ENCODE peak calls at places on chromosomes 6 and 20, in five cellular contexts. S is adipocyte, V is psoas muscle, W is heart left ventricle, O is cardiac muscle cell. T is an unnamed sample. For H3K36me3 and H3K27me3, the result is how much of the 10 kb centered on the place peaks cover.

GRCh38 chr6:108714012-108714773 is 134.0 kb upstream of the ARMC2 start:
- DNase-seq in S (peak), V (no peak), W (peak), O (peak), T (peak)

GRCh38 chr6:156110249-156110648 is 654.6 kb upstream of the NOX3 start:
- DNase-seq in S (no peak), V (no peak), W (no peak), O (no peak), T (no peak)

GRCh38 chr6:7086488-7086887 is 21.3 kb upstream of the RREB1 start:
- DNase-seq in S (no peak), V (peak), W (peak), O (peak), T (no peak)

GRCh38 chr6:79601020-79601609 is 30.0 kb upstream of the SH3BGRL2 start:
- DNase-seq in S (peak), V (no peak), W (no peak), O (peak), T (peak)

GRCh38 chr6:163491901-163492300 is 77.4 kb downstream of the QKI start:
- DNase-seq in S (no peak), V (no peak), W (no peak), O (no peak), T (no peak)

GRCh38 chr20:63553251-63553932 is 567 bp upstream of the FNDC11 start:
- DNase-seq in S (peak), V (peak), W (peak), O (peak), T (peak)

GRCh38 chr6:31791324-31792089 is 4.0 kb downstream of the VARS1 start:
- DNase-seq in S (peak), V (no peak), W (no peak), O (peak), T (no peak)

GRCh38 chr20:58605292-58606065 is 45.6 kb upstream of the STX16 start:
- DNase-seq in S (no peak), V (no peak), W (no peak), O (no peak), T (no peak)

GRCh38 chr20:15851576-15852075 is 721.6 kb downstream of the KIF16B start:
- DNase-seq in S (no peak), V (no peak), W (no peak), O (no peak), T (no peak)

GRCh38 chr6:7053125-7053784 is 54.5 kb upstream of the RREB1 start:
- DNase-seq in S (no peak), V (no peak), W (no peak), O (no peak), T (no peak)

GRCh38 chr6:53707108-53707897 is 41.7 kb upstream of the KLHL31 start:
- DNase-seq in S (no peak), V (no peak), W (no peak), O (no peak), T (no peak)

GRCh38 chr6:30714263-30714662 is 2.8 kb downstream of the MDC1 start:
- DNase-seq in S (no peak), V (no peak), W (no peak), O (no peak), T (no peak)

GRCh38 chr6:13238017-13238416 is 90.3 kb downstream of the TBC1D7 start:
- DNase-seq in S (no peak), V (no peak), W (no peak), O (no peak), T (no peak)

GRCh38 chr6:150617496-150618460 is 18.1 kb downstream of the PLEKHG1 start:
- DNase-seq in S (no peak), V (no peak), W (no peak), O (no peak), T (peak)

GRCh38 chr6:84074988-84075781 is 41.6 kb downstream of the MRAP2 start:
- DNase-seq in S (no peak), V (no peak), W (no peak), O (peak), T (peak)

GRCh38 chr20:20734475-20734948 is 22.1 kb upstream of the RALGAPA2 start:
- DNase-seq in S (no peak), V (no peak), W (no peak), O (no peak), T (no peak)

GRCh38 chr6:108793449-108794134 is 54.6 kb upstream of the ARMC2 start:
- DNase-seq in S (no peak), V (no peak), W (no peak), O (no peak), T (no peak)

GRCh38 chr6:169707772-169708171 is 5.8 kb downstream of the C6orf120 start:
- DNase-seq in S (no peak), V (no peak), W (no peak), O (no peak), T (no peak)
- H3K36me3 ChIP-seq in S (under half), V (under half), W (half or more), O (under half), T (under half)

DNA sequence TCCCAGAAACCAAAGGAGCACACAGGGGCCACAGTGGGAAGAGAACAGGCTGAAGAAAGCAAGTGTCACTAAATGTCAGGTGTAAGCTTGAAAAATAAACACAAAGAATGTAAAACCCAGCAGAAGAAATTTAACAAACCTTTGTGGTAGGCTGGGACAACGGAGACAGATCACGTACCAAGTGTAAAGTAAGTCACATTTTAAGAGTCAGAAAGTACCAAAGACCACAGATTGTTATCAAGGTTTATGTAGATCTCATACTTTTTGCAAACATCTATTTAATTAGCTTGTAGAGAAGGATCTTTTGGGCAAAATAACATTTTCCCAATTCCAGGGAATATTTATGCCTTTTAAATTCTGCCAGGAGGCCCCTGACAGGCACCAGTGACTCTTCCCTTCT is 1.6 kb downstream of the CLIC5 start:
- DNase-seq in S (no peak), V (no peak), W (no peak), O (no peak), T (no peak)
- H3K4me3 ChIP-seq in S (no peak), V (peak), W (peak), O (peak), T (no peak)

DNA sequence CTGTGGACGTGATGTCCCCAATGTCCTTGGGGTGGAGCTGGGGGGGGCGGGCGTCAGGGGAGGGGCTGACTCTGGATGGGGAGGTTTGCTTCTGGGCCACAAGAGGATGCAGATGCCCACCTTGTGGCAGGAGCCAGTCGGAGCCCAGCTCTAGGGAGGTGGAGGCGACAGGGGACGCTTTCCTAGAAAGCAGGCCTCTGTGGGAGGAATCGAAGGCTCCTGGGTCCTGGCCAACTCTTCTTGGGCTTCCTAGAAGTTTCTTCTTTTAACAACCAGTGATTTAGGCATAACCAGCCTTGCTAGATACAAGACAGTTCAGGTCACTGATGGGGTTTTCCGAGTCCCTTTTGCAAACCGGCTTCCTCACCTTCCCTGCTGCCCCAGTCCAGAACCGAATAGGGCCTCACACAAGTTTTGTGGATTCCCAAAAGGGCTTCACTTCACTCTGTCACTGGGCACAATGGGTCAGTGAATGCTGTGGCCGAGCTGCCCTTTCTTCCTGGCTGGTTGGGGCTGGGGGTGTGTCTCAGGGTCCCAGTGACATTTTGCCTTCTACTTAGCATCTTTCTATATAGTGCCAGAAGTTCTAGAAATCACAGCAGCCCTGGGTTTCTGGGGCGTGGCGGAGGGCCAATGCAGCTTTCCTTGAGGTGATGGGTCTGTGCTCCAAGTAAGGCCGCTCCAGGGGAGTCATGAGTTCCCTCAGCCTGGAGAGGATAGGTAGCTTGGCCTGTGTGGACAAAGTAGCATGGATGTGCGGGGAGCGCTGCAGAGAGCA is 78.4 kb upstream of the FOXP4 start:
- DNase-seq in S (no peak), V (no peak), W (no peak), O (no peak), T (no peak)
- H3K27me3 ChIP-seq in S (under half), V (half or more), W (under half), O (under half), T (under half)

GRCh38 chr6:44142835-44143234 is 15.5 kb downstream of the TMEM63B start:
- DNase-seq in S (no peak), V (no peak), W (no peak), O (no peak), T (no peak)
- H3K36me3 ChIP-seq in S (half or more), V (under half), W (half or more), O (under half), T (under half)

GRCh38 chr6:62613920-62614319 is 327.9 kb upstream of the KHDRBS2 start:
- DNase-seq in S (no peak), V (no peak), W (no peak), O (no peak), T (no peak)
- H3K4me3 ChIP-seq in S (no peak), V (no peak), W (no peak), O (no peak), T (no peak)

DNA sequence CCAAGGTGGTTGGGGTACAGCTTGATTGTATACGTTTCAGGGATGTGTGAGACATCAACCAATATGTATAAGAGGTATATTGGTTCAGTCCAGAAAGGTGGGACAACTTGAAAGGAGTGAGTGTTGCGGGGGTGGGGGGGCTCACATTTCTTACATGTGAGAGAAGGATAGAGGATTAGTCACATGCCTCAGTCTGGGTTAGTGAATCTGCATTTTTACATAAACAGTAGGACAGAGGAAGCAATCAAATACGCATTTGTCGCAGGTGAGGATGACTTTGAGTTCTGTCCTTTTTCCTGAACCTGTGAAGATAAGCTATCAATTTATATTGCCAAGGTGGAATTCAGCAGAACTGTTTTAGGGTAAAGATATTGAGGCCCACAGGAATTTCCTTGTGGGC is 42.1 kb upstream of the TBC1D32 start:
- DNase-seq in S (no peak), V (no peak), W (no peak), O (no peak), T (no peak)
- H3K27me3 ChIP-seq in S (under half), V (under half), W (under half), O (under half), T (under half)

GRCh38 chr6:35500782-35501181 is 3.9 kb upstream of the TEAD3 start:
- DNase-seq in S (peak), V (no peak), W (no peak), O (no peak), T (peak)
- H3K36me3 ChIP-seq in S (under half), V (under half), W (under half), O (under half), T (under half)

GRCh38 chr6:107543088-107543487 is 53.2 kb downstream of the SOBP start:
- DNase-seq in S (no peak), V (peak), W (peak), O (no peak), T (no peak)

GRCh38 chr6:107547061-107547840 is 57.3 kb downstream of the SOBP start:
- DNase-seq in S (no peak), V (no peak), W (no peak), O (no peak), T (no peak)

GRCh38 chr6:107542170-107542569 is 52.3 kb downstream of the SOBP start:
- DNase-seq in S (no peak), V (peak), W (peak), O (no peak), T (no peak)

GRCh38 chr6:107543567-107543966 is 53.6 kb downstream of the SOBP start:
- DNase-seq in S (no peak), V (no peak), W (no peak), O (no peak), T (no peak)

DNA sequence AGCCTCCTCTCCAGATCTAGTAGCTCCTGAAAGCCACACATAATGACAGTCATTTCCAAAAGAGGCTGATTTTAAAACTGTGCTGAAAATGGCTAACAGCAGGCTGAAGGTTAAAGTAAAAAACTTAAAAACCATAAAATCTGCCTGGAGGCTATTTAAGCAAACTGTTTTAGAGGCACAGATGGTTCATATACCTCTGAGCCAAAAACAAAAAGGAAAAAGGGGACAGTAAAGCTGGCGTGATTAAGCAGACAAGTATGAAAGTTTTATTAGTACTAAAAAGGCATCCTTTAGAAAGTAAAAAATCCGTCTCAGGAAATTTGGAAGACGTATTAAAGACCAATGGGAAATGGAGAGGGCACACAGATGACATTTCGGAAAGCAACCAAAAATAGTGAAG is 55.8 kb downstream of the SOBP start:
- DNase-seq in S (peak), V (no peak), W (no peak), O (no peak), T (no peak)
- H3K4me3 ChIP-seq in S (no peak), V (no peak), W (no peak), O (no peak), T (no peak)

GRCh38 chr6:148211777-148212324 is 130.8 kb upstream of the SASH1 start:
- DNase-seq in S (no peak), V (no peak), W (no peak), O (no peak), T (no peak)
- H3K27me3 ChIP-seq in S (under half), V (under half), W (under half), O (under half), T (under half)

T was measured in bronchial epithelial cell.